ENCODE peak calls at places on chromosomes 12 and 14, in ten cellular contexts. P, Y, N, L, Z, V, F, K, R and I are unnamed samples.

GRCh38 chr12:16350682-16351081 is 3.2 kb downstream of the MGST1 start:
- DNase-seq in R (peak; percentile 37), L (no peak), F (no peak), V (peak; percentile 93), Z (peak; percentile 68), K (no peak), N (no peak), Y (peak; percentile 12), P (peak; percentile 91), I (no peak)

GRCh38 chr12:62848418-62848817 is 86.5 kb downstream of the PPM1H start:
- DNase-seq in Z (no peak), V (peak; percentile 99), R (peak; percentile 82), K (no peak), F (no peak), N (no peak), Y (no peak), L (no peak), P (peak; percentile 97), I (no peak)

GRCh38 chr12:65798903-65799302 is 25.4 kb upstream of the HMGA2 start:
- DNase-seq in L (no peak), Y (no peak), K (no peak), N (no peak), P (no peak), R (no peak), V (no peak), Z (no peak), F (no peak), I (no peak)

GRCh38 chr14:53962954-53963490 is 6.4 kb upstream of the BMP4 start:
- DNase-seq in L (no peak), N (no peak), F (no peak), Z (no peak), R (no peak), P (no peak), K (no peak), V (no peak), Y (no peak), I (no peak)

GRCh38 chr14:61451491-61451890 is 130.1 kb downstream of the PRKCH start:
- DNase-seq in Y (no peak), P (no peak), V (no peak), K (no peak), Z (no peak), R (no peak), F (no peak), N (no peak), L (no peak), I (peak; percentile 37)

GRCh38 chr14:61668267-61668666 is 27.0 kb upstream of the HIF1A start:
- DNase-seq in P (no peak), F (no peak), Y (no peak), K (no peak), V (peak; percentile 86), R (peak; percentile 31), Z (no peak), L (no peak), N (no peak), I (no peak)

GRCh38 chr12:104741072-104741471 is 217.0 kb downstream of the SLC41A2 start:
- DNase-seq in V (no peak), F (no peak), L (no peak), N (no peak), Z (no peak), P (no peak), R (no peak), K (no peak), Y (no peak), I (no peak)

GRCh38 chr14:60648169-60648933 is 926 bp downstream of the SIX1 start:
- DNase-seq in Z (no peak), N (no peak), R (peak; percentile 51), F (no peak), V (peak; percentile 25), P (peak; percentile 51), K (no peak), Y (no peak), L (no peak), I (no peak)

GRCh38 chr12:64682572-64683277 is 72.4 kb downstream of the RASSF3 start:
- DNase-seq in Z (no peak), K (no peak), F (no peak), R (no peak), Y (no peak), P (no peak), V (no peak), N (no peak), L (no peak), I (no peak)

GRCh38 chr12:659090-659683 is 4.1 kb downstream of the NINJ2 start:
- DNase-seq in R (no peak), Z (no peak), Y (no peak), V (no peak), P (no peak), L (no peak), K (peak; percentile 83), N (peak; percentile 59), F (no peak), I (no peak)

GRCh38 chr12:50059440-50060119 is 2.2 kb downstream of the ASIC1 start:
- DNase-seq in L (peak; percentile 88), N (no peak), R (no peak), Y (no peak), Z (no peak), V (peak; percentile 28), K (no peak), F (peak; percentile 12), P (peak; percentile 58), I (no peak)

GRCh38 chr14:24576178-24576577 is at the start of gene CTSG:
- DNase-seq in V (no peak), K (no peak), P (no peak), L (no peak), F (no peak), Z (no peak), Y (no peak), R (no peak), N (no peak), I (no peak)

GRCh38 chr12:93894391-93895095 is 217.4 kb downstream of the CRADD start:
- DNase-seq in P (peak; percentile 57), V (no peak), R (no peak), L (no peak), N (no peak), F (no peak), Z (no peak), K (no peak), Y (peak; percentile 85), I (no peak)

GRCh38 chr12:27161458-27162228 is 79.3 kb upstream of the C12orf71 start:
- DNase-seq in F (no peak), N (no peak), R (no peak), Y (no peak), V (peak; percentile 46), P (no peak), K (no peak), Z (no peak), L (no peak), I (no peak)

GRCh38 chr14:57487771-57488170 is 5.9 kb downstream of the CCDC198 start:
- DNase-seq in Z (no peak), R (no peak), P (peak; percentile 11), L (no peak), V (peak; percentile 93), F (no peak), K (no peak), Y (no peak), N (no peak), I (no peak)

GRCh38 chr12:117466677-117467362 is 105.4 kb upstream of the NOS1 start:
- DNase-seq in Y (no peak), V (no peak), Z (peak; percentile 92), R (no peak), F (no peak), P (no peak), K (no peak), N (no peak), L (no peak), I (no peak)

GRCh38 chr12:66279127-66279712 is 23.1 kb upstream of the HELB start:
- DNase-seq in F (no peak), R (peak; percentile 21), V (peak; percentile 23), N (no peak), Y (no peak), Z (no peak), P (peak; percentile 7), K (no peak), L (peak; percentile 67), I (peak; percentile 7)

GRCh38 chr12:113935459-113935858 is 30.7 kb downstream of the RBM19 start:
- DNase-seq in Y (no peak), L (no peak), Z (no peak), N (no peak), P (no peak), R (no peak), V (peak; percentile 6), K (no peak), F (no peak), I (no peak)